ENCODE peak calls at places on chromosomes 5 and 9, in six cellular contexts. A, J, O, G, T and M are unnamed samples.

GRCh38 chr5:90606539-90606938 is 47.9 kb downstream of the ADGRV1 start:
- DNase-seq in G (no peak), J (peak; percentile 35), O (no peak), A (no peak), T (no peak), M (no peak)

GRCh38 chr9:100587375-100587774 is 9.5 kb downstream of the CAVIN4 start:
- DNase-seq in J (no peak), A (no peak), T (no peak), O (no peak), G (no peak), M (no peak)

GRCh38 chr9:3151672-3152576 is 308.0 kb upstream of the PUM3 start:
- DNase-seq in J (no peak), O (no peak), A (no peak), T (no peak), G (no peak), M (no peak)

GRCh38 chr5:154788212-154788611 is 33.0 kb downstream of the LARP1 start:
- DNase-seq in A (no peak), T (no peak), O (no peak), J (no peak), G (no peak), M (no peak)

GRCh38 chr5:133744030-133744645 is 131.8 kb upstream of the FSTL4 start:
- DNase-seq in G (no peak), T (no peak), O (no peak), J (no peak), A (no peak), M (no peak)

GRCh38 chr5:149550608-149551226 is 522 bp downstream of the CSNK1A1 start:
- DNase-seq in O (peak; percentile 29), T (no peak), G (peak; percentile 25), A (no peak), J (no peak), M (no peak)

GRCh38 chr5:149345147-149345891 is at the start of gene GRPEL2:
- DNase-seq in G (peak; percentile 95), T (peak; percentile 86), A (peak; percentile 95), O (peak; percentile 89), J (peak; percentile 98), M (peak; percentile 97)

GRCh38 chr9:125851971-125852370 is 104.8 kb downstream of the PBX3 start:
- DNase-seq in O (no peak), A (no peak), G (no peak), T (no peak), J (no peak), M (no peak)

GRCh38 chr9:966936-967335 is 9.5 kb upstream of the DMRT3 start:
- DNase-seq in J (no peak), T (no peak), O (no peak), A (no peak), G (no peak), M (no peak)

GRCh38 chr9:99253134-99253533 is 31.1 kb downstream of the SEC61B start:
- DNase-seq in T (no peak), A (no peak), O (no peak), G (no peak), J (peak; percentile 84), M (no peak)

GRCh38 chr9:71270554-71270953 is 149.1 kb upstream of the TRPM3 start:
- DNase-seq in G (no peak), O (no peak), A (no peak), T (no peak), J (no peak), M (no peak)

GRCh38 chr5:73985145-73985544 is 359.1 kb downstream of the ARHGEF28 start:
- DNase-seq in J (peak; percentile 13), G (no peak), O (no peak), T (no peak), A (no peak), M (no peak)
- TF ChIP-seq CTCF in J (no peak), G (no peak), O (peak; percentile 10), T (peak; percentile 59), A (peak; percentile 34), M (peak; percentile 64)

GRCh38 chr5:94184870-94185269 is 433.5 kb downstream of the KIAA0825 start:
- DNase-seq in A (no peak), O (no peak), T (no peak), J (no peak), G (no peak), M (no peak)

GRCh38 chr5:94180761-94181160 is 437.6 kb downstream of the KIAA0825 start:
- DNase-seq in T (no peak), G (no peak), O (no peak), J (no peak), A (no peak), M (no peak)

DNA sequence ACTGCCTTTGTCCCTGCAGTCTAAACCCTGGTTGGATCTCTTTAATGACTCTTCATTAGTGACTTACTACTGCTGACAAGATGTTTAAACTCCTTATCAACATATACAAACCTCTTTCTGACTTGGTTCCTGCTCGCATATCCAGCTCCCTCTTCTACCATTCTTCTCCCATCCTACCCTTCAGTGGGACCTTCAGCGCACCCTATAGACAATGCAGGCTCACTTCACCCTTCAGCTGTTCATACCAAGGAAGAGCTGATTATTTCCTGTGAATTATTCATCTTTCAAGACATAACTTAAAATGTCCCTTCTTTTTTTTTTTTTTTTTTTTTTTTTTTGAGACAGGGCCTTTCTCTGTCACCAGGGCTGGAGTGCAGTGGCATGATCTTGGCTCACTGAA is 436.5 kb downstream of the KIAA0825 start:
- DNase-seq in O (no peak), J (peak; percentile 15), A (no peak), T (no peak), G (no peak), M (peak; percentile 28)
- TF ChIP-seq CTCF in O (no peak), J (peak; percentile 2), A (no peak), T (peak; percentile 27), G (no peak), M (peak; percentile 22)

GRCh38 chr5:32916648-32917047 is 205.5 kb downstream of the NPR3 start:
- DNase-seq in O (no peak), J (peak; percentile 4), T (no peak), A (no peak), G (no peak), M (peak; percentile 32)
- TF ChIP-seq CTCF in O (no peak), J (peak; percentile 25), T (peak; percentile 60), A (no peak), G (peak; percentile 59), M (peak; percentile 85)

GRCh38 chr9:109653470-109653869 is 126.5 kb upstream of the PALM2AKAP2 start:
- DNase-seq in A (no peak), O (no peak), J (no peak), G (no peak), T (no peak), M (no peak)

GRCh38 chr9:109652112-109652511 is 127.9 kb upstream of the PALM2AKAP2 start:
- DNase-seq in J (no peak), A (no peak), T (no peak), G (no peak), O (no peak), M (no peak)

GRCh38 chr9:109652971-109653370 is 127.0 kb upstream of the PALM2AKAP2 start:
- DNase-seq in J (peak; percentile 22), O (no peak), A (no peak), G (no peak), T (no peak), M (peak; percentile 27)
- TF ChIP-seq CTCF in J (peak; percentile 6), O (no peak), A (no peak), G (peak; percentile 69), T (peak; percentile 53), M (peak; percentile 69)

DNA sequence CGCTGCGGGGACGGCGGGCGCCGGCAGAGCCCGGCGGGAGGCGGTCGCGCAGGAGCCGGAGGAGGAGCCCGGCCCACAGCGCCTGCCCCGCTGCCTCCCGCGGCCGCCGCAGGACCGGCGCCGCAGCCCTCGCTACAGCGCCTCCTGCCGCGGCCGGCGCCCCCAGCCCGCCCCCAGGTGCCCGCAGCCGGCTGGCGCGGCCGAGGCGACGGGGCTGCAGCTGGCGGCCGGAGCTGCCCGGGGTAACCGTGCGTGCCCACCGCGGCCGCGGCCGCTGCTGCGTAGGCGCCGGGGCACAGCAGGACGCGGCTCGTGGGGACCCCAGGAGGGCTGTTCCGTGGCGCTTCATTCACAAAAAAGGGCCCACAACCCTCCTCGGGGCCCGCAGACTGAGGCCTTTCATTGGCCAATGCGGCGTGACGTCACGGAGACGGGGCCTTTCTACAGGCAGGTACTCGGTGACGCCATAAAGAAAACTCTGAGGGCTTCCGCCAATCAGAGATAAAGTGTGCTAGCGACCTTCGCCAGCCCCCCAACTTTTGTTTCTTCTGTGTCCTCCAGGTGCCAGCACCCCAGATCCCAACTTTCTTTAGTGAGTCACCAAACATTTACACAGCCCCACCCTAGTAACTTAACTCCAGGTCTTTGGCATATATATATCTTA is at the start of gene CDC14B:
- DNase-seq in G (peak; percentile 90), A (peak; percentile 78), J (peak; percentile 21), T (peak; percentile 90), O (peak; percentile 96), M (peak; percentile 74)
- TF ChIP-seq CTCF in G (no peak), A (peak; percentile 54), J (no peak), T (no peak), O (no peak), M (peak; percentile 21)

GRCh38 chr9:80881350-80881749 is 808.0 kb downstream of the TLE1 start:
- DNase-seq in O (no peak), T (no peak), G (no peak), J (no peak), A (no peak), M (no peak)

GRCh38 chr9:80881946-80882345 is 807.4 kb downstream of the TLE1 start:
- DNase-seq in J (no peak), O (no peak), A (no peak), G (no peak), T (no peak), M (no peak)

GRCh38 chr9:80884180-80884579 is 805.2 kb downstream of the TLE1 start:
- DNase-seq in T (no peak), J (no peak), O (no peak), A (no peak), G (no peak), M (no peak)

GRCh38 chr9:80885894-80886293 is 803.5 kb downstream of the TLE1 start:
- DNase-seq in A (peak; percentile 14), O (no peak), T (no peak), G (no peak), J (no peak), M (no peak)
- TF ChIP-seq CTCF in A (no peak), O (no peak), T (no peak), G (no peak), J (no peak), M (no peak)